ENCODE peak calls at places on chromosomes 6 and 20, in four cellular contexts. L is bronchial epithelial cell, M is astrocyte of the spinal cord, N is fibroblast of pulmonary artery. C is an unnamed sample.

GRCh38 chr6:111238464-111239119 is 151.3 kb downstream of the SLC16A10 start:
- DNase-seq in L (peak), M (no peak), N (peak), C (no peak)

GRCh38 chr20:49187330-49188100 is 619 bp downstream of the STAU1 start:
- DNase-seq in N (no peak), M (no peak), L (no peak), C (no peak)

GRCh38 chr6:41970436-41970846 is 28.8 kb upstream of the CCND3 start:
- DNase-seq in L (peak), M (no peak), N (peak), C (no peak)

GRCh38 chr6:138724015-138724414 is 49.6 kb upstream of the CCDC28A start:
- DNase-seq in M (peak), N (peak), L (no peak), C (no peak)

GRCh38 chr6:97697450-97697849 is 414.4 kb upstream of the MMS22L start:
- DNase-seq in N (peak), M (peak), L (peak), C (no peak)

GRCh38 chr6:149628865-149629544 is 19.5 kb downstream of the KATNA1 start:
- DNase-seq in M (no peak), N (no peak), L (peak), C (no peak)

GRCh38 chr6:15090145-15090579 is 155.7 kb upstream of the JARID2 start:
- DNase-seq in M (no peak), N (no peak), L (peak), C (no peak)

GRCh38 chr6:131317516-131317915 is 182.2 kb downstream of the AKAP7 start:
- DNase-seq in L (no peak), N (peak), M (no peak), C (no peak)

GRCh38 chr6:100491947-100492670 is 27.4 kb upstream of the SIM1 start:
- DNase-seq in M (no peak), N (no peak), L (no peak), C (no peak)

GRCh38 chr6:137799950-137800568 is 67.0 kb upstream of the TNFAIP3 start:
- DNase-seq in M (peak), N (peak), L (peak), C (no peak)

GRCh38 chr6:9563996-9564395 is 850.9 kb downstream of the TFAP2A start:
- DNase-seq in L (no peak), M (no peak), N (no peak), C (no peak)

GRCh38 chr20:47258745-47259695 is 97.5 kb downstream of the ZMYND8 start:
- DNase-seq in M (peak), L (peak), N (peak), C (no peak)

GRCh38 chr20:11585752-11586352 is 331.8 kb upstream of the BTBD3 start:
- DNase-seq in L (peak), N (peak), M (peak), C (no peak)

GRCh38 chr6:137764464-137764863 is 102.6 kb upstream of the TNFAIP3 start:
- DNase-seq in L (peak), N (peak), M (peak), C (no peak)

GRCh38 chr6:22363166-22363965 is 66.5 kb upstream of the PRL start:
- DNase-seq in L (peak), M (no peak), N (no peak), C (no peak)

DNA sequence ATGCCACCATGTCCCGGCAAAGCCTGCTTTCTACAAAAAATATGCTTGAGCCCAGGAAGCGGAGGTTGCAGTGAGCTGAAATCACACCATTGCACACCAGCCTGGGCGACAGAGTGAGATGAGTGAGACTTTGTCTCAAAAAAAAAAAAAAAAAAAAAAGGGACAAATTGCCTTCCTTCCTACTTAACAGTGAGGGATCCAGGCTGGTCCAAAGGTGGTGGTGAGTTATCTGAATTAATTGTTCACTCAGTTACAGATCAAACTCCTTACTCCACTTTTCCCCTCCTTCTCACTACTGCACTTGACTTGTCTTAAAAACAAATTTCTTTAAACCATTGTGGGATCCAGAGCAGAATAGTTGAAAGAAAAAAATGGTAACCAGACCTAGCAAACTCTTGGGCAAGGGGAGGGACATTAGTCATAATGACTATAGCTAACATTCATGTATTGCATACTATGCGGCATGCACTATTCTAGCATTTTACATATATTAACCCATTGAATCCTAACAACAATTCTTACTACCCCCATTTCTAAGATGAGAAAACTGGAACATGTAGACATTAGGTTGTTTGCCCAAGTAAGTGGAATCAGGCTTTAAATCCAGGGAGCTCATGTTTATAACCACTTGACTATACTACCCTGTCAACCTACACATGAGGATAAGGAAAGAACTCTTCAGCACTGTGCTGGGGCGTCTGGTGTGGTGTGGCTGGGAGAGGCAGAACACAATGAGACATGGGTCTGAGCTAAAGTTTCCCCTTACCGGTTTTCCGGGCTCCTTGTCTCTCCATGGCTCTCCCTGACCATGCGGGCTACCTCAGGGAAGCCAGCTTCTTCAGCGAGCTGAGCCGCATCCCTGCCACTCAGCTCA is 1.5 kb downstream of the GPANK1 start:
- DNase-seq in L (peak), M (no peak), N (peak), C (no peak)
- H3K4me3 ChIP-seq in L (no peak), M (peak), N (peak), C (no peak)

DNA sequence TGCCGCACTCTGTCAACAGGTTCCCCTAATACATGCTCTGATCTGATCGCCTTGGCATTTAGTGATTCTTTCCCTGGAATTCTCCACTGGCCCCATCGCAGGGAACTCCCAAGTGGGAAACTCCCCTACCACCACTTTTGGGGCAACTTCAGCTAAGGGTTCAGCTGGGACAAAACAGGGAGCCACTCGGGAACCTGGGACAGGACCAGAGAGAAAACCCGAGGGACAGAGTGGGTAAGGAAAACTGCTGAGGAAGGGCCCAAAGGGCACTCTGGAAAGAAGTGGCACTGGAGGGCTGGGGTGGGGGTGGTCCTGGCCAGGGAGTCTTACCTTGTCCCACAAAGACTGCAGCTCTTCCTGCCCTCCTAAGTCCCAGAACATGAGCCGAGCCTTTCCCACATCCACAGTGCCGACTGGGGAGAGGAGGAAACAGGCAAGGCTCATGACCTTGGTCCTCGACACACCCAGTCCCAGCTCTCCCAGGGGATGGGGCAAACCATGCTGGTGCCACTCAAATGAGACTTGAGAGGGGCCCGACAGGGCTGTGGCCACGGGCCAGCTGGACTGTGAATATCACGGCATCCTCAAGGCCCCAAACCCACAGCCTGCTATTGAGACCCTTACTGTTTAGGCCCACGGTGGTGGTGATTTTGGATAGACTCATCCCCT is 1.6 kb downstream of the ARFRP1 start:
- DNase-seq in L (no peak), M (no peak), N (no peak), C (no peak)
- H3K4me3 ChIP-seq in L (no peak), M (peak), N (peak), C (peak)

DNA sequence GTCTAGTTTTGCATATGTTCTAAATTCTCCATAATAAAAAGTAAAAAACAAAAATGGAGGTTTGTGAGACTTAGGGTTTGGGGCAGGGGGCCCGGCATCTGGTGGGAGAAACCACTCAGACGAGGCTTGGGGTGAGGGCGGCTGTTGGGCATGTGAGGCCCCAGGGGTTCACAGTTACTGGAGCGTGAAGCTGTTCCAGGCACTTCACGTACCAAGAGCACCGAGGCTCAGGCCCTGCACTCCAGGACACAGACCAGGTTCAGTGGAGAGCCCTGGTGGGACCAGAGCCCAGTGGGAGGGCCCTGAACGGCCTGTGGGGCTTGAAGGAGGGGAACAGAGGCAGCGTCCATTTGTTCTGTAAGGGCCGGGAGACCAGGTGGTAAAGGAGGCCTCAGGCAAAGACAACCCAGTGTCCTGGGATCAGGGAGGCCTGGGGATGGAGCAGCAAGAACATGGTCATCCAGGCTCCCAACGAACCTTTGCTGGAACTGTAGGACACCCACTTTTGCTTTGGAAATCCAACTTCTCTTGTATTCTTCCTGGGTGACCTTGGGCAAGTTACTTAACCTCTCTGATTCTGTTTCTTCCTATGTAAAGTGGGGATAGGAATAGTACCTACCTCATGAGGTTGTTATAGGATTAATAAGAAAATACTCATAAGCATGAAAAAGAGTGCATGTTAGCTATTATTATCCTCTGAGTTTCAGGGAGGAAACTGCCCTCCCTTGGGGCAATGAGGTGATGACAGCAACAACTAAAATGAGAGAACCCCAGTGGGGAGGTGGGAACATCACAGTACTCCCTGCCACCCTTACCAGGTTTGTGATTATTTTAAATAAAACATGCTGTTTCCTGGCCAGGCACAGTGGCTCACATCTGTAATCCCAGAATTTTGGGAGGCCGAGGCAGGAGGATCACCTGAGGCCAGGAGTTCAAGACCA is 1.1 kb upstream of the FGD2 start:
- DNase-seq in N (no peak), L (no peak), M (no peak), C (no peak)
- H3K4me3 ChIP-seq in N (no peak), L (no peak), M (no peak), C (no peak)

DNA sequence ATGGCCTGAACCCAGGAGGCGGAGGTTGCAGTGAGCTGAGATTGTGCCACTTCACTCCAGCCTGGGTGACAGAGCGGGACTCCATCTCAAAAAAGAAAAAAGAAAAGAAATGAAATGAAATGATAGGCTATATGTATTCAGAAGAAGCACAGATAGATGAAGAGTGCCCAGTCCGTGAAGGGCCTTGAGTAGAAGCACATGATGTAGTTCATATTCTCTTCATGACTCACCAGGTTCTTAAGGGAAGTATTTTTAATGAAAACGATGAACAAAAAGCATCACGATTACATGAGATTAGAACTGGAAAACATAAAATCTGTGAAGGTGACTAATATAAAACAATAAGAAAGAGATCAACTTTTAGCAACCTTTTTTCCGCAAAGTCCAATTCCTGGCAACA is 29.8 kb downstream of the TPD52L1 start:
- DNase-seq in N (peak), M (peak), L (no peak), C (no peak)
- H3K4me3 ChIP-seq in N (no peak), M (no peak), L (no peak), C (no peak)

GRCh38 chr6:161245363-161245762 is 28.5 kb downstream of the AGPAT4 start:
- DNase-seq in M (no peak), L (no peak), N (no peak), C (no peak)

GRCh38 chr6:161246725-161247124 is 27.1 kb downstream of the AGPAT4 start:
- DNase-seq in M (no peak), N (no peak), L (no peak), C (no peak)

GRCh38 chr6:161242113-161242512 is 31.7 kb downstream of the AGPAT4 start:
- DNase-seq in N (no peak), M (no peak), L (no peak), C (no peak)

GRCh38 chr6:161244725-161245124 is 29.1 kb downstream of the AGPAT4 start:
- DNase-seq in N (no peak), M (no peak), L (no peak), C (no peak)

DNA sequence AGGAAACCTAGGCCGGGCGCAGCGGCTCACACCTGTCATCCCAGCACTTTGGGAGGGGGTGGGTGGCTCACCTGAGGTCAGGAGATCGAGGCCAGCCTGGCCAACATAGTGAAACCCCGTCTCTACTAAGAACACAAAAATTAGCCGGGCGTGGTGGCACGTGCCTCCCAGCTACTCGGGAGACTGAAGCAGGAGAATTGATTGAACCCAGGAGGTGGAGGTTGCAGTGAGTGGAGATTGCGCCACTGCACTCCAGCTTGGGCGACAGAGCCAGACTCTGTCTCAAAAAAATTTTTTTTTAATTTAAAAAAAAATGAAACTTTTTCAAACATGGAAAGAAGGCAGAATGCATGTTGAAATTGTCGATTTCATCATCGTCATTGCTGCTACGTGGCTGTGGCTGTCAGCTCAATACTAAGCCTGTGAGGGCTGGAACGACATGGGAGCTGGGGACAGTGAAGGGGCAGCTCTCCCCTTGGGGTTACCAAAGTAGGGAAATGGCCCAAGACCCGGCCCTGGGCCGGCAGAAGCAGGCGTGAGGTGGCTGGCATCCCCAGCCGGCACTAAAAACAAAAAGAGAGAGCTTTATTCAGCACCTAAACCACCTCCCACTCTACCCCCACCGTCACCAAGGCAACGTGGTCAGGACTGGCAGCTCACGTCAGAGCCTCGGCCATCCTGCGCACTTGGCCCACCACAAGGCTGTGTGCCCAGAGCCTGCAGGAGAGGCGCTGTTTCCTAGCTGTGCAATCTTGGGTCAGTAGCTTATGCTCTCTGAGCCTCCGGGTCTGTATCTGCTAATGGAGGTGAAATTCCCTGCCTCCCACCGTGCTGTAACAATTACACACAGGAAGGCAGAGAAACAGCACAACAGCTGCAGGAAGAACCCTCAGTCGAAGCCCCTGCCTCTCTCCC is 30.8 kb downstream of the AGPAT4 start:
- DNase-seq in M (peak), L (no peak), N (peak), C (no peak)
- H3K4me3 ChIP-seq in M (no peak), L (no peak), N (no peak), C (peak)

DNA sequence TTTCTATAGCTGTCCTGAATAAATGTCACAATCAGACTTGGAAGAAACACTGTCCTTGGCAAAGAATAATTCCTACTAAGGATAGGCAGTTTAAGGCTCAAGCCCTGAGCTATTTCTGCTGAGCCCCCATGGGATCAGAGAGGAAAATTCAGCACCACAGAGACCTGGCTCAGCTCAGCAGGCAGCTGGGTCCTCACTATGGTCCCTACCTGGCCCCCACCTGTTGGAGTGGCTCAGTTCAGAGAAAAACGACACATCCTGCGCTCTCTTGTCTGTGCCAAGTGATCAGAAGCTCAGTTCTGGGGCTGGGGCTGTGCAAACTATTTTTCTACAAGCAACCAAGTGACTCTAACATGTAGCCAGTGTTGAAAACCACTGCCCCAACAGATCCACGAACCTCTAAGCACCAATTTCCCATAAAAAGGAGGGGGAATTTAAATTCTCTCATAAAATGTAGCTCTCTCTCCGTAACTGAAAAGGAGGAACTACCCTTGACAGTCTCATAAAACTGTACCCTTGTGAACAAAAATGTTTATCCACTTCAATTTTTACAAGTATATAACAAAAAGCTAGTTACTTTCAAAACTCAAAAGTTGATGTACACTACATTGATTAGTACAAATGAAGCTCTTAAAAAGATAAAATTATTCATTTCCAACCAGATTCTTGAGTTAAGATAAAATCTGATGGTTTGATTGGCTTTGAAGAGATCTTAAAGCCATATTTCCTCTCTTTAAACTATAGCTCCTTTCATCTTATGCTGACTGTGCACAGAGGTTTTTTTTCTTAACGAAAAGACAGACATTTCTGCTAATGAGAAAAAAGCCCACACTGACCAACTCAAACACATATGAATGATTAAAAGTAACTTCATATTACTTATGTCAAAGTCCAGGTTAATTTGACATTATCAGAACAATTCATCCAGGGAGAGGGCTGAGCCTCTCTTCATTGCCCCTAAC is 52.0 kb downstream of the KIF13A start:
- DNase-seq in L (no peak), M (no peak), N (no peak), C (no peak)
- H3K4me3 ChIP-seq in L (no peak), M (no peak), N (no peak), C (no peak)

GRCh38 chr20:63831696-63832686 is 927 bp upstream of the ZBTB46 start:
- DNase-seq in N (no peak), M (no peak), L (peak), C (no peak)
- H3K4me3 ChIP-seq in N (peak), M (no peak), L (peak), C (peak)

GRCh38 chr20:60137657-60138245 is 179.5 kb downstream of the CDH26 start:
- DNase-seq in L (peak), N (peak), M (peak), C (no peak)
- H3K4me3 ChIP-seq in L (peak), N (peak), M (peak), C (peak)

GRCh38 chr6:56250266-56250665 is 2.9 kb upstream of the COL21A1 start:
- DNase-seq in M (no peak), N (no peak), L (no peak), C (no peak)

GRCh38 chr6:56246941-56247653 is at the start of gene COL21A1:
- DNase-seq in L (no peak), M (peak), N (no peak), C (no peak)

GRCh38 chr6:56246544-56246940 is 838 bp downstream of the COL21A1 start:
- DNase-seq in N (no peak), M (no peak), L (no peak), C (no peak)

GRCh38 chr6:56245903-56246351 is 1.5 kb downstream of the COL21A1 start:
- DNase-seq in L (no peak), N (peak), M (peak), C (no peak)

DNA sequence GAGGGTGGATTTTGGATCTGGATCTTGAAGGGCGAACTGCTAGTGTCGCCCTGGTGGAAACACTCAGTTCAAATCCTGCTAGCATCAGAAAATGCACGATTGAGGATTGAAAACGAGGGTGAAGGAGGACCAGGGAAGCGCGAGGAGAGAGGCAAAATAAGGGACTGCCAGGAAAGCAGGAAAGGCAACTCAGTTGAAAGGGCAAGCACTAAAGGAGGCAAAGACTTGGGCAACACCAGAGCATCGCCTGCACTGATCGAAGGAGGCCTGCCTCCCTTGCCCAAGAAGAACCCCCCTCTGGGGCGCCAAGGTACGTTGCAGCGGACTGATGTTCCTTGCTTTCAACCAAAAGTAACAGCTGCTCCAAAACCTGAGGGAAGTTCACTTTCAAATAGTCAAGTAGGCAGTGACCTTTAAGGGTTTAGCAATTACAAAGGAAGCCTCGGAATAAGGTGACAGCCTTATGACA is 308 bp upstream of the COL21A1 start:
- DNase-seq in N (no peak), M (no peak), L (no peak), C (no peak)
- H3K4me3 ChIP-seq in N (peak), M (peak), L (peak), C (peak)